ENCODE peak calls at places on chromosomes 16 and 17, in five cellular contexts. L is uterus, C is fibroblast of lung, M is aorta, J is choroid plexus epithelial cell. P is an unnamed sample.

GRCh38 chr17:75418523-75419050 is 13.1 kb upstream of the GRB2 start:
- DNase-seq in L (no peak), C (no peak), M (no peak), J (no peak), P (no peak)

GRCh38 chr16:4700997-4701743 is 7.8 kb downstream of the NUDT16L1 start:
- DNase-seq in L (no peak), C (no peak), M (no peak), J (no peak), P (no peak)

GRCh38 chr16:84844049-84844350 is 24.2 kb downstream of the CRISPLD2 start:
- DNase-seq in L (no peak), C (no peak), M (no peak), J (no peak), P (no peak)

GRCh38 chr16:75301804-75302203 is 50.4 kb upstream of the BCAR1 start:
- DNase-seq in L (no peak), C (peak; percentile 35), M (no peak), J (no peak), P (no peak)

GRCh38 chr16:14301150-14302030 is 230.3 kb downstream of the MRTFB start:
- DNase-seq in L (peak; percentile 42), C (no peak), M (peak; percentile 81), J (peak; percentile 11), P (no peak)

GRCh38 chr16:83969771-83970429 is 1.9 kb downstream of the NECAB2 start:
- DNase-seq in L (no peak), C (no peak), M (peak; percentile 69), J (no peak), P (no peak)

GRCh38 chr17:75361344-75361743 is 44.1 kb downstream of the GRB2 start:
- DNase-seq in L (no peak), C (no peak), M (no peak), J (no peak), P (no peak)

GRCh38 chr16:81797443-81797842 is 18.4 kb downstream of the PLCG2 start:
- DNase-seq in L (no peak), C (no peak), M (no peak), J (no peak), P (no peak)

GRCh38 chr17:70434536-70435490 is 265.5 kb downstream of the KCNJ2 start:
- DNase-seq in L (no peak), C (no peak), M (no peak), J (peak; percentile 5), P (no peak)

GRCh38 chr16:12906271-12906670 is 4.9 kb downstream of the SHISA9 start:
- DNase-seq in L (no peak), C (no peak), M (no peak), J (no peak), P (no peak)

GRCh38 chr17:29124135-29124930 is 55.9 kb downstream of the MYO18A start:
- DNase-seq in L (peak; percentile 49), C (peak; percentile 69), M (no peak), J (peak; percentile 91), P (peak; percentile 77)

GRCh38 chr16:17520567-17520966 is 49.8 kb upstream of the XYLT1 start:
- DNase-seq in L (no peak), C (peak; percentile 83), M (no peak), J (no peak), P (no peak)

GRCh38 chr16:29729116-29729521 is 16.7 kb downstream of the C16orf54 start:
- DNase-seq in L (no peak), C (peak; percentile 41), M (peak; percentile 11), J (peak; percentile 60), P (peak; percentile 32)

GRCh38 chr16:12095275-12096161 is 119.0 kb downstream of the SNX29 start:
- DNase-seq in L (peak; percentile 63), C (peak; percentile 55), M (peak; percentile 90), J (peak; percentile 74), P (peak; percentile 66)

GRCh38 chr16:73066927-73067670 is 19.2 kb upstream of the ZFHX3 start:
- DNase-seq in L (no peak), C (peak; percentile 65), M (peak; percentile 83), J (peak; percentile 60), P (peak; percentile 74)

GRCh38 chr17:42179911-42180410 is 981 bp downstream of the KCNH4 start:
- DNase-seq in L (no peak), C (peak; percentile 24), M (no peak), J (peak; percentile 41), P (peak; percentile 16)

GRCh38 chr17:41404024-41404651 is 6.7 kb upstream of the KRT31 start:
- DNase-seq in L (peak; percentile 49), C (peak; percentile 99), M (no peak), J (peak; percentile 89), P (peak; percentile 97)

GRCh38 chr16:47182318-47182717 is 38.6 kb upstream of the NETO2 start:
- DNase-seq in L (no peak), C (no peak), M (no peak), J (no peak), P (no peak)

GRCh38 chr16:28317040-28317880 is 24.9 kb downstream of the SBK1 start:
- DNase-seq in L (no peak), C (peak; percentile 33), M (peak; percentile 87), J (peak; percentile 48), P (peak; percentile 24)

GRCh38 chr17:29906969-29907368 is 23.1 kb downstream of the SSH2 start:
- DNase-seq in L (no peak), C (no peak), M (no peak), J (no peak), P (no peak)

GRCh38 chr17:81365148-81365600 is 30.1 kb upstream of the BAHCC1 start:
- DNase-seq in L (peak; percentile 70), C (peak; percentile 77), M (peak; percentile 84), J (peak; percentile 89), P (peak; percentile 79)

GRCh38 chr16:8634991-8635736 is 13.7 kb downstream of the METTL22 start:
- DNase-seq in L (no peak), C (peak; percentile 25), M (no peak), J (peak; percentile 75), P (peak; percentile 46)

GRCh38 chr16:89466920-89467319 is 23.4 kb downstream of the ANKRD11 start:
- DNase-seq in L (no peak), C (no peak), M (no peak), J (no peak), P (no peak)

GRCh38 chr16:79715088-79715487 is 114.6 kb upstream of the MAF start:
- DNase-seq in L (no peak), C (no peak), M (no peak), J (peak; percentile 40), P (peak; percentile 52)

GRCh38 chr17:55845385-55845784 is 94.5 kb downstream of the PCTP start:
- DNase-seq in L (peak; percentile 13), C (peak; percentile 27), M (peak; percentile 85), J (peak; percentile 47), P (peak; percentile 35)

GRCh38 chr16:3780570-3780969 is 63.2 kb upstream of the TRAP1 start:
- DNase-seq in L (no peak), C (peak; percentile 12), M (no peak), J (peak; percentile 24), P (peak; percentile 8)

DNA sequence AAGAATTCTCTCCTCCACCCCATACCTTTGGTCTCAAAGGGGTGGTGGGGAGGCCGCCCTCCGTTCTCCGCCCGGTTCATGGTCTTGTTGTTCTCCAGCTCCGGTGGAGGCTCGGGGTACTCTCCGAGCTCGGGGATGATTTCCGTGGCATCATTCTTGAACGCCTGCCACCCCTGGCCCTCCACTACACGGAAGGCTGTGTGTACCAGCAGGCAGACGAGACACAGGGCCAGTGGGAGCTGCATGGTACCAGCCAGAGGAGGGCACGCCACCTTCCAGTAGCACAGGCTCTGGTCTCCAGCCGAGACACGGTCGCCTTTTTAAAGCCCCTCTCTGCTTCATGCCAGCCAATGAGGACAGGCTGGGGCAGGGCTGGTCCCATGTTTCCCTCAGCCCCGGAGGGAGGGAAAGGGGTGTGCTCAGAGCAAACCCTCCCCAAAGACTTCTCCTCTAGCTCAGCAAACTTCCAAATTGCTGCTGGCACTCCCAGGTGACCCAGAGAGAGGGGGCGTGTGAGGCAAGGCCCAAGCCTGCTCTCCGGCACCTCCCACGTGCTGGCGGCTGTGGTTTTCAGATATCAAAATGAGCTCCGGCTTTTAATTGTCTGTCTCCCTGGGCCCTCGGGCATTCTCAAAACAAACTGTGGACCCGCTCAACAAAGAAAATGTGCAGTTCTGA is at the start of gene SOST:
- DNase-seq in L (no peak), C (no peak), M (no peak), J (no peak), P (no peak)
- H3K4me3 ChIP-seq in L (no peak within 1 kb of the TSS), C (no peak within 1 kb of the TSS), M (no peak within 1 kb of the TSS), J (no peak within 1 kb of the TSS), P (no peak within 1 kb of the TSS)

GRCh38 chr17:8953152-8953885 is 12.2 kb downstream of the PIK3R5 start:
- DNase-seq in L (no peak), C (no peak), M (no peak), J (no peak), P (no peak)

GRCh38 chr17:8956521-8956920 is 9.0 kb downstream of the PIK3R5 start:
- DNase-seq in L (no peak), C (no peak), M (no peak), J (no peak), P (no peak)

GRCh38 chr17:8955560-8955959 is 9.9 kb downstream of the PIK3R5 start:
- DNase-seq in L (no peak), C (no peak), M (no peak), J (no peak), P (no peak)

GRCh38 chr17:8954339-8954738 is 11.2 kb downstream of the PIK3R5 start:
- DNase-seq in L (peak; percentile 24), C (no peak), M (no peak), J (no peak), P (no peak)

DNA sequence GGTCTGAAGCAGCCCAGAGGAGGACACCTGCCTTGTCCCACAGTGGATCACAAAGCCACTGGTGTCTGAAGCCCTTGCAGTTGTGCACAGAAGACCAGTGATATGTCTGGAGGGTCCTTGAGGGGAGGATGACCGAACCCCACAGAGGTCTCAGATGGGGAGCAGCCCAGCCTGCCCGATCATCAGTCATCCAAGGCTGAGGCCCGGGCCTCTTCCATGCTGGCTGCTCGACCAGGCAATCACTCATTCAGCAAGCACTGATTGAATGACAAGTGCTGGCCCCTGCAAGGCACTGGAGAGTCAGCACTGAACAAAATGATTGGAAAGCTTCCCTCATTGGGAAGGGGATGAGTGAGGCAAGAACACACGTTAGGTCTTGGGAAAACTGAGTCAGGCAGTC is 10.5 kb downstream of the PIK3R5 start:
- DNase-seq in L (no peak), C (no peak), M (no peak), J (no peak), P (no peak)
- H3K4me3 ChIP-seq in L (no peak overlapping the region), C (no peak overlapping the region), M (no peak overlapping the region), J (no peak overlapping the region), P (no peak overlapping the region)

DNA sequence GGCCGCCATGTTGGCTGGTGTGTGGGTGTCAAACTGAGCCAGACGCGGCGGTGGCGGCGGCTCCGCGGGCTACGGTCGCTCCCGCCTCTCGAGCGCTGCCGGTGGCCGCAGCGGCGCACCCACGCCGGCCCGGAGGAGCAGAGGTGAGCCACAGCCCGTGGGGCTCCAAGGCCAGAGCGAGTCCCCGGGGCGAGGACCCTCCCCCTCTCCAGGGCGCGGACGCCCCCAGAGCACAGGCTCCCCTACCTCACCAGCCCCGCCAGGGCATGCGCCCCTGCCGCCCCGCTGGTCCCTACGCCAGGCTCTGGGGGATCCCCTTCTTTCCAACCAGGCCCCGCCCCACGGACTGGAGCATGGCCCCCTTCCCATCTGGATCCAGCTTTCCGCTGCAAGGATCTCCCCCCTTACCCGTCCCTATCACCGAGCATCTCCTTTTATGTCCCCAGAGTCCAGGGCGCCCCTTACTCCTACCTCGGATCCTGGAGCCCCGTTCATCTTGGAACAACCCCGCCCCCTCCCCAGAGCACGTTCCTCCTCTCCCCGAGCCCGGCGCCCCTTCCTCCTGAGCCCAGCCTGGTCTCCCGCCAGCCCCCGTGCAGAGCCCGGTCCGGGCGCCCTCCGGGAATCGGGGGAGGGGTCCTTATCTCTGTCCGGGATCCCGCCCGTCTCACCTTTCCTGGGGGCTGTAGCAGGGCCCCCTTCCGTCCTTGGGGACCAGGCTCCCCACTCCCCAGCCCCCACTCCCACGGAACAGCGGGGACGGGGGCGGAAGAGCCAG is 412 bp downstream of the EPN2 start:
- DNase-seq in L (peak; percentile 61), C (no peak), M (peak; percentile 81), J (no peak), P (no peak)
- H3K4me3 ChIP-seq in L (peak overlapping the region; percentile 95), C (peak overlapping the region; percentile 80), M (peak overlapping the region; percentile 85), J (peak overlapping the region; percentile 95), P (peak overlapping the region; percentile 85)

GRCh38 chr17:32446949-32447348 is 2.6 kb downstream of the PSMD11 start:
- DNase-seq in L (no peak), C (no peak), M (no peak), J (no peak), P (no peak)
- H3K4me3 ChIP-seq in L (no peak overlapping the region), C (no peak overlapping the region), M (no peak overlapping the region), J (no peak overlapping the region), P (no peak overlapping the region)

P was measured in astrocyte of the spinal cord.